ENCODE peak calls at places on chromosomes 6 and 20, in nine cellular contexts. One of them, this sample, is unnamed.

GRCh38 chr6:90758741-90759140 is 171.9 kb upstream of the MAP3K7 start:
- DNase-seq in K562: no peak
- DNase-seq in PC-3: no peak
- DNase-seq in HFFc6: no peak
- DNase-seq in WTC11: peak
- DNase-seq in lung: no peak
- DNase-seq in neural crest cell: no peak
- DNase-seq in A549: no peak
- DNase-seq in AG09319: no peak
- DNase-seq in this sample: no peak

GRCh38 chr20:9482180-9482579 is 32.2 kb upstream of the LAMP5 start:
- DNase-seq in K562: no peak
- DNase-seq in neural crest cell: no peak
- DNase-seq in PC-3: no peak
- DNase-seq in WTC11: no peak
- DNase-seq in HFFc6: no peak
- DNase-seq in AG09319: no peak
- DNase-seq in lung: no peak
- DNase-seq in A549: no peak
- DNase-seq in this sample: no peak

GRCh38 chr6:113805167-113805835 is 51.8 kb upstream of the MARCKS start:
- DNase-seq in lung: no peak
- DNase-seq in HFFc6: no peak
- DNase-seq in A549: no peak
- DNase-seq in K562: no peak
- DNase-seq in PC-3: no peak
- DNase-seq in WTC11: no peak
- DNase-seq in neural crest cell: no peak
- DNase-seq in AG09319: no peak
- DNase-seq in this sample: no peak

GRCh38 chr6:40349566-40350192 is 237.5 kb downstream of the LRFN2 start:
- DNase-seq in A549: no peak
- DNase-seq in lung: peak
- DNase-seq in WTC11: no peak
- DNase-seq in neural crest cell: no peak
- DNase-seq in HFFc6: no peak
- DNase-seq in AG09319: no peak
- DNase-seq in K562: peak
- DNase-seq in PC-3: no peak
- DNase-seq in this sample: no peak

GRCh38 chr20:38150595-38151170 is 14.4 kb downstream of the TGM2 start:
- DNase-seq in A549: no peak
- DNase-seq in AG09319: no peak
- DNase-seq in neural crest cell: no peak
- DNase-seq in WTC11: no peak
- DNase-seq in HFFc6: no peak
- DNase-seq in K562: no peak
- DNase-seq in lung: no peak
- DNase-seq in PC-3: no peak
- DNase-seq in this sample: no peak

GRCh38 chr6:106488494-106489369 is 128.2 kb downstream of the CRYBG1 start:
- DNase-seq in HFFc6: no peak
- DNase-seq in PC-3: peak
- DNase-seq in WTC11: no peak
- DNase-seq in lung: no peak
- DNase-seq in AG09319: no peak
- DNase-seq in A549: no peak
- DNase-seq in neural crest cell: no peak
- DNase-seq in K562: peak
- DNase-seq in this sample: no peak

GRCh38 chr6:90284236-90284744 is 12.4 kb downstream of the BACH2 start:
- DNase-seq in HFFc6: peak
- DNase-seq in neural crest cell: no peak
- DNase-seq in WTC11: no peak
- DNase-seq in lung: no peak
- DNase-seq in AG09319: peak
- DNase-seq in A549: peak
- DNase-seq in PC-3: peak
- DNase-seq in K562: peak
- DNase-seq in this sample: peak

GRCh38 chr6:104653786-104654185 is 205.9 kb downstream of the HACE1 start:
- DNase-seq in HFFc6: no peak
- DNase-seq in lung: no peak
- DNase-seq in neural crest cell: no peak
- DNase-seq in PC-3: no peak
- DNase-seq in AG09319: no peak
- DNase-seq in WTC11: no peak
- DNase-seq in K562: no peak
- DNase-seq in A549: no peak
- DNase-seq in this sample: no peak

GRCh38 chr20:5887386-5887785 is 62.9 kb downstream of the TRMT6 start:
- DNase-seq in AG09319: no peak
- DNase-seq in A549: no peak
- DNase-seq in neural crest cell: no peak
- DNase-seq in lung: no peak
- DNase-seq in WTC11: no peak
- DNase-seq in K562: no peak
- DNase-seq in PC-3: no peak
- DNase-seq in HFFc6: no peak
- DNase-seq in this sample: no peak

GRCh38 chr20:20887593-20888272 is 175.3 kb upstream of the RALGAPA2 start:
- DNase-seq in K562: no peak
- DNase-seq in neural crest cell: no peak
- DNase-seq in WTC11: peak
- DNase-seq in AG09319: no peak
- DNase-seq in PC-3: no peak
- DNase-seq in A549: no peak
- DNase-seq in HFFc6: no peak
- DNase-seq in lung: no peak
- DNase-seq in this sample: no peak

GRCh38 chr6:68473433-68474210 is 161.5 kb upstream of the ADGRB3 start:
- DNase-seq in neural crest cell: no peak
- DNase-seq in lung: no peak
- DNase-seq in HFFc6: no peak
- DNase-seq in WTC11: no peak
- DNase-seq in AG09319: no peak
- DNase-seq in K562: no peak
- DNase-seq in PC-3: peak
- DNase-seq in A549: no peak
- DNase-seq in this sample: no peak

GRCh38 chr20:59821788-59822187 is 111.6 kb downstream of the SYCP2 start:
- DNase-seq in neural crest cell: no peak
- DNase-seq in K562: no peak
- DNase-seq in HFFc6: no peak
- DNase-seq in lung: no peak
- DNase-seq in A549: no peak
- DNase-seq in PC-3: no peak
- DNase-seq in WTC11: no peak
- DNase-seq in AG09319: no peak
- DNase-seq in this sample: no peak

GRCh38 chr6:26366504-26366903 is 1.5 kb downstream of the BTN3A2 start:
- DNase-seq in WTC11: no peak
- DNase-seq in A549: no peak
- DNase-seq in HFFc6: no peak
- DNase-seq in AG09319: no peak
- DNase-seq in lung: no peak
- DNase-seq in PC-3: no peak
- DNase-seq in neural crest cell: no peak
- DNase-seq in K562: peak
- DNase-seq in this sample: no peak

GRCh38 chr6:156862711-156863110 is 85.5 kb downstream of the ARID1B start:
- DNase-seq in PC-3: no peak
- DNase-seq in A549: no peak
- DNase-seq in HFFc6: no peak
- DNase-seq in K562: no peak
- DNase-seq in neural crest cell: no peak
- DNase-seq in WTC11: no peak
- DNase-seq in lung: no peak
- DNase-seq in AG09319: no peak
- DNase-seq in this sample: no peak

GRCh38 chr6:137707590-137708360 is 159.3 kb upstream of the TNFAIP3 start:
- DNase-seq in neural crest cell: peak
- DNase-seq in AG09319: peak
- DNase-seq in lung: peak
- DNase-seq in PC-3: peak
- DNase-seq in WTC11: peak
- DNase-seq in HFFc6: peak
- DNase-seq in A549: peak
- DNase-seq in K562: peak
- DNase-seq in this sample: peak

GRCh38 chr6:127352519-127352918 is 9.1 kb upstream of the ECHDC1 start:
- DNase-seq in AG09319: no peak
- DNase-seq in K562: no peak
- DNase-seq in PC-3: no peak
- DNase-seq in neural crest cell: no peak
- DNase-seq in lung: no peak
- DNase-seq in A549: no peak
- DNase-seq in WTC11: no peak
- DNase-seq in HFFc6: no peak
- DNase-seq in this sample: no peak

GRCh38 chr20:29689411-29690225 is 1567.8 kb upstream of the DEFB115 start:
- DNase-seq in lung: no peak
- DNase-seq in HFFc6: no peak
- DNase-seq in A549: no peak
- DNase-seq in neural crest cell: no peak
- DNase-seq in K562: peak
- DNase-seq in WTC11: no peak
- DNase-seq in PC-3: peak
- DNase-seq in AG09319: no peak
- DNase-seq in this sample: no peak

GRCh38 chr6:3270258-3270657 is 11.5 kb downstream of the PSMG4 start:
- DNase-seq in K562: no peak
- DNase-seq in A549: no peak
- DNase-seq in AG09319: no peak
- DNase-seq in PC-3: no peak
- DNase-seq in HFFc6: no peak
- DNase-seq in lung: peak
- DNase-seq in neural crest cell: no peak
- DNase-seq in WTC11: no peak
- DNase-seq in this sample: no peak

GRCh38 chr6:163626073-163626867 is 211.8 kb downstream of the QKI start:
- DNase-seq in PC-3: no peak
- DNase-seq in lung: no peak
- DNase-seq in neural crest cell: no peak
- DNase-seq in WTC11: no peak
- DNase-seq in A549: no peak
- DNase-seq in K562: no peak
- DNase-seq in HFFc6: no peak
- DNase-seq in AG09319: no peak
- DNase-seq in this sample: no peak

GRCh38 chr6:5180636-5181035 is 80.1 kb downstream of the LYRM4 start:
- DNase-seq in neural crest cell: no peak
- DNase-seq in AG09319: no peak
- DNase-seq in K562: no peak
- DNase-seq in WTC11: no peak
- DNase-seq in A549: no peak
- DNase-seq in HFFc6: no peak
- DNase-seq in lung: no peak
- DNase-seq in PC-3: no peak
- DNase-seq in this sample: no peak

DNA sequence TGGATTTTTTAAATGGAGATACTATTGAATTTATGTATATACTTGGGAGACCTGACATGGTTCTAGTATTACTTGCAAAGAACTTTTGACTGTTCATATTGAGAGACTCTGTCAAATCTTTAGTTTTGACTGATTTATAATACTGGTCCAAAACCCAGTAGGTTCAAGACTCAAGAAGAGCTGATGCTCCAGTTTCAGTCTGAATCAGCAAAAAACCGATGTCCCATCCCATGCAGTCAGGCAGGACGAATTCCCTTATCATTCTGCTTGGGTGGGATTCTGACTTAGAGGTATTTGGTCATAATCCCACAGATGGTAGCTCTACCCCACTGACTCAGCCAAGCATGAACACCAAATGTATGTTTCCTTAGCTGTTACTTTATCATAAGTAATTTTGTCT is 29.5 kb downstream of the ZNF334 start:
- DNase-seq in K562: no peak
- DNase-seq in PC-3: no peak
- DNase-seq in WTC11: no peak
- DNase-seq in neural crest cell: no peak
- DNase-seq in A549: no peak
- DNase-seq in lung: no peak
- DNase-seq in HFFc6: no peak
- DNase-seq in AG09319: no peak
- DNase-seq in this sample: no peak
- TF ChIP-seq CTCF in K562: no peak
- TF ChIP-seq CTCF in PC-3: no peak
- TF ChIP-seq CTCF in WTC11: no peak
- TF ChIP-seq CTCF in neural crest cell: no peak
- TF ChIP-seq CTCF in A549: no peak
- TF ChIP-seq CTCF in lung: no peak
- TF ChIP-seq CTCF in HFFc6: no peak
- TF ChIP-seq CTCF in AG09319: no peak
- TF ChIP-seq CTCF in this sample: no peak

GRCh38 chr6:101114703-101115102 is 233.6 kb upstream of the ASCC3 start:
- DNase-seq in PC-3: peak
- DNase-seq in AG09319: no peak
- DNase-seq in K562: no peak
- DNase-seq in A549: peak
- DNase-seq in neural crest cell: peak
- DNase-seq in HFFc6: peak
- DNase-seq in lung: no peak
- DNase-seq in WTC11: no peak
- DNase-seq in this sample: no peak
- TF ChIP-seq CTCF in PC-3: peak
- TF ChIP-seq CTCF in AG09319: peak
- TF ChIP-seq CTCF in K562: no peak
- TF ChIP-seq CTCF in A549: peak
- TF ChIP-seq CTCF in neural crest cell: peak
- TF ChIP-seq CTCF in HFFc6: peak
- TF ChIP-seq CTCF in lung: no peak
- TF ChIP-seq CTCF in WTC11: no peak
- TF ChIP-seq CTCF in this sample: peak

GRCh38 chr6:118896339-118897136 is 2.6 kb downstream of the ASF1A start:
- DNase-seq in HFFc6: peak
- DNase-seq in PC-3: peak
- DNase-seq in lung: no peak
- DNase-seq in WTC11: no peak
- DNase-seq in A549: peak
- DNase-seq in neural crest cell: no peak
- DNase-seq in K562: peak
- DNase-seq in AG09319: no peak
- DNase-seq in this sample: no peak
- TF ChIP-seq CTCF in HFFc6: peak
- TF ChIP-seq CTCF in PC-3: peak
- TF ChIP-seq CTCF in lung: peak
- TF ChIP-seq CTCF in WTC11: no peak
- TF ChIP-seq CTCF in A549: peak
- TF ChIP-seq CTCF in neural crest cell: peak
- TF ChIP-seq CTCF in K562: peak
- TF ChIP-seq CTCF in AG09319: peak
- TF ChIP-seq CTCF in this sample: peak

DNA sequence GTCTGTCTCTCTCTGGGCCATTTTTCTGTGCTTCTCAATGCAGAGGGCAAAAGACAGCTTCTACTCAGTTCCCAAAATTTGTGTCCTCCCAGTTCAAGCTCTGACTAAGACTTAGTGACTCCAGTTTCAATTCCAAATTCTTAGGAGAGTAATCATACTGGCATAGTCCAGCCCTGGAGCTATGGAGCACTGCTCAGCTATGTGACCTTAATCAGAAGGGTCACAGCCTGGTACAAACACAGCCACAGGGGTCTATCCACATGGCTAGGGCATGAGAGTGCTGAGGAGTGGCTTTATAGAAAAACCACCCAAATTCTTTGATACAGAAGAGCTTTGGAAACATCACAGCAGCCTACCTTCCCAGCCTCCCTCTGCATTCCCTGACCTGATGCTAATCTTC is 92.0 kb downstream of the FOXF2 start:
- DNase-seq in A549: peak
- DNase-seq in neural crest cell: no peak
- DNase-seq in PC-3: peak
- DNase-seq in WTC11: no peak
- DNase-seq in HFFc6: peak
- DNase-seq in K562: no peak
- DNase-seq in AG09319: peak
- DNase-seq in lung: no peak
- DNase-seq in this sample: peak
- TF ChIP-seq CTCF in A549: no peak
- TF ChIP-seq CTCF in neural crest cell: no peak
- TF ChIP-seq CTCF in PC-3: no peak
- TF ChIP-seq CTCF in WTC11: no peak
- TF ChIP-seq CTCF in HFFc6: no peak
- TF ChIP-seq CTCF in K562: no peak
- TF ChIP-seq CTCF in AG09319: no peak
- TF ChIP-seq CTCF in lung: no peak
- TF ChIP-seq CTCF in this sample: no peak